ENCODE peak calls at places on chromosomes 6 and 20, in eight cellular contexts. F, I, C, R, Q, N, V and O are unnamed samples.

GRCh38 chr6:30725713-30726505 is 5.8 kb downstream of the TUBB start:
- DNase-seq in Q (peak), F (peak), C (no peak), N (no peak), R (no peak), I (peak), V (no peak), O (no peak)

GRCh38 chr20:12928755-12929401 is 79.9 kb upstream of the SPTLC3 start:
- DNase-seq in F (peak), R (no peak), V (no peak), C (peak), I (peak), N (no peak), Q (peak), O (peak)

GRCh38 chr6:132887204-132887603 is 72.8 kb downstream of the RPS12 start:
- DNase-seq in C (no peak), R (no peak), F (no peak), N (no peak), V (no peak), Q (no peak), I (peak), O (no peak)

GRCh38 chr6:121430514-121431460 is 4.7 kb upstream of the GJA1 start:
- DNase-seq in Q (peak), R (no peak), V (no peak), F (peak), I (peak), N (no peak), C (no peak), O (no peak)

GRCh38 chr6:146289816-146290588 is 253.6 kb upstream of the RAB32 start:
- DNase-seq in N (no peak), F (peak), C (no peak), R (no peak), V (no peak), I (peak), Q (peak), O (no peak)

GRCh38 chr6:18561006-18561750 is 174.0 kb downstream of the RNF144B start:
- DNase-seq in N (no peak), R (no peak), F (no peak), Q (peak), I (peak), V (no peak), C (no peak), O (no peak)

GRCh38 chr6:65155083-65155482 is 551.9 kb downstream of the EYS start:
- DNase-seq in R (no peak), C (no peak), I (no peak), N (no peak), V (no peak), F (no peak), Q (no peak), O (no peak)

GRCh38 chr20:20304942-20305341 is 63.0 kb upstream of the INSM1 start:
- DNase-seq in R (no peak), C (no peak), N (no peak), V (no peak), I (no peak), F (no peak), Q (no peak), O (no peak)

GRCh38 chr6:125188037-125188436 is 34.5 kb downstream of the TPD52L1 start:
- DNase-seq in V (no peak), R (no peak), N (no peak), I (peak), C (no peak), F (peak), Q (peak), O (peak)

GRCh38 chr6:72621243-72622093 is at the start of gene KCNQ5:
- DNase-seq in C (no peak), F (peak), I (no peak), V (no peak), Q (peak), N (no peak), R (peak), O (no peak)

GRCh38 chr20:40279390-40279789 is 409.6 kb downstream of the MAFB start:
- DNase-seq in C (peak), R (no peak), Q (peak), N (no peak), F (peak), V (peak), I (peak), O (no peak)

GRCh38 chr6:80425089-80425823 is 318.8 kb downstream of the BCKDHB start:
- DNase-seq in F (peak), N (no peak), V (no peak), R (no peak), C (peak), I (peak), Q (peak), O (no peak)

GRCh38 chr20:59525500-59526241 is 78.7 kb upstream of the PHACTR3 start:
- DNase-seq in Q (peak), N (peak), F (peak), I (peak), C (no peak), V (peak), R (peak), O (no peak)

GRCh38 chr6:116568851-116569755 is 2.2 kb upstream of the RWDD1 start:
- DNase-seq in I (no peak), F (no peak), N (no peak), Q (no peak), V (no peak), R (no peak), C (no peak), O (no peak)

GRCh38 chr20:51586005-51586440 is 43.5 kb upstream of the NFATC2 start:
- DNase-seq in F (peak), V (no peak), R (no peak), I (peak), N (no peak), Q (peak), C (peak), O (no peak)

GRCh38 chr6:115004982-115005381 is 662.2 kb upstream of the HS3ST5 start:
- DNase-seq in C (no peak), F (no peak), I (no peak), N (no peak), V (no peak), R (no peak), Q (peak), O (no peak)

GRCh38 chr6:54188832-54189231 is 77.6 kb downstream of the MLIP start:
- DNase-seq in C (no peak), V (no peak), R (no peak), N (no peak), Q (no peak), I (peak), F (peak), O (no peak)

GRCh38 chr20:5689451-5689850 is 60.8 kb upstream of the SHLD1 start:
- DNase-seq in I (no peak), R (no peak), Q (no peak), N (no peak), F (no peak), C (no peak), V (no peak), O (no peak)

GRCh38 chr6:38806833-38807232 is 91.7 kb downstream of the DNAH8 start:
- DNase-seq in N (no peak), V (no peak), Q (no peak), C (no peak), F (no peak), I (no peak), R (no peak), O (no peak)
- H3K4me3 ChIP-seq in N (no peak), V (no peak), Q (no peak), C (no peak), F (no peak), I (no peak), R (no peak), O (no peak)

GRCh38 chr20:34979366-34980153 is 23.9 kb downstream of the MYH7B start:
- DNase-seq in C (no peak), I (no peak), V (peak), Q (no peak), N (peak), R (peak), F (no peak), O (no peak)

GRCh38 chr20:34976286-34976685 is 20.6 kb downstream of the MYH7B start:
- DNase-seq in N (no peak), I (no peak), Q (no peak), F (no peak), R (no peak), C (no peak), V (no peak), O (no peak)

GRCh38 chr20:34980543-34981213 is 25.0 kb downstream of the MYH7B start:
- DNase-seq in F (peak), Q (peak), R (no peak), C (no peak), V (peak), I (peak), N (peak), O (no peak)

GRCh38 chr20:34977365-34978091 is 21.9 kb downstream of the MYH7B start:
- DNase-seq in R (no peak), V (no peak), I (no peak), C (no peak), Q (no peak), N (peak), F (no peak), O (no peak)

DNA sequence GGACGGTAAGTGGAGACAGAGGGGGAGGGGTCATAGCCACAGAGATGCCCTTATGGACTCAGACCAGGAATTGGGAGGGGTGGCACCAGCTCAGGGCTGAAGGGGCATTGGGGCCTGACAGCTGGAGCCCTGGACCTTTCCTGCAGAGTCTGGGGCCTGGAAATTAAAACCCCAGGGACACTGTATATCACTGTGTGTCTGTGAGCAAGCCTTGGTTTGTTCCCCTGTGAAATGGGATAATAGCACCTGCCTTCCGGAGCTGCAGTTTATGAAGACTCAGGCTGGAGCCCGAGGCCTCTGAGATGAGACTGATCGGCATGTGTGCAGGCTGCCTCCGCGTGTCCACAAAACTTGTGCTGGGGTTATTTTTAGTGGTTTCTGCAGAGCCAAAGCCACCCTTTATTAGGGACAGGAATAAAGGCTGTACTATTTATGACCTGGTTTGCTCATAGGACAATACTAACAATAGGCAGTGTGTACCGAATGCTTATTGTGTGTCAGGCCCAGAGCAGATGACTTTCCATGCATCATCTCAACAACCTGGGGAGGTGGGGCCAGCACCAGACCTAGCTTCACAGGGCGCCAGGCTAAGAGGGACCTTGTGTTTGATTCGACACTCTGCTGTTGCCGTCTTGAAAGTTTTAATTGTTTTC is 22.6 kb downstream of the MYH7B start:
- DNase-seq in N (no peak), F (no peak), I (no peak), Q (no peak), C (no peak), V (no peak), R (no peak), O (no peak)
- H3K4me3 ChIP-seq in N (peak), F (no peak), I (no peak), Q (no peak), C (no peak), V (no peak), R (peak), O (no peak)

GRCh38 chr6:167860546-167861226 is 34.0 kb downstream of the AFDN start:
- DNase-seq in C (no peak), N (no peak), I (no peak), R (no peak), V (no peak), Q (no peak), F (no peak), O (no peak)
- H3K4me3 ChIP-seq in C (no peak), N (no peak), I (no peak), R (no peak), V (no peak), Q (no peak), F (no peak), O (no peak)

DNA sequence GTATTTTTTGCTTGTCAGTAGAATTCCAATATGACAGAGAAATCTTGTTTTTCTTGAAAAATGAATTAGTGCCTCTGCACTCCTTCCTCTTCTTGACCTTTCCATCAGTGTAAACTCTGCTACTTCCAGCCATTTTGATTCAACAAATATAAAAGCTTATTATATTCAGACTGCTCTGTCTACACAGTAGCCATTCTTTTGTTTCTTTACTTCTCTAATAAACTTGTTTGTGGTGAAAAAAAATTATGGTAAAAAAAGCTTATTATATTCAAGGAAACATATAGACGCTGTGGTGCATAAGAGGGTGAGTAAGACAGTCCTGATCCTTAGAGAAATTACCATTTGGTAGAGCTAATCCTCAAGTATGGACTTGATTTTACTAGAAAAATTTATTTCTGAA is 11.6 kb downstream of the CAGE1 start:
- DNase-seq in I (no peak), N (no peak), F (no peak), Q (no peak), R (no peak), C (no peak), V (no peak), O (no peak)
- H3K4me3 ChIP-seq in I (no peak), N (no peak), F (no peak), Q (no peak), R (no peak), C (no peak), V (no peak), O (no peak)

DNA sequence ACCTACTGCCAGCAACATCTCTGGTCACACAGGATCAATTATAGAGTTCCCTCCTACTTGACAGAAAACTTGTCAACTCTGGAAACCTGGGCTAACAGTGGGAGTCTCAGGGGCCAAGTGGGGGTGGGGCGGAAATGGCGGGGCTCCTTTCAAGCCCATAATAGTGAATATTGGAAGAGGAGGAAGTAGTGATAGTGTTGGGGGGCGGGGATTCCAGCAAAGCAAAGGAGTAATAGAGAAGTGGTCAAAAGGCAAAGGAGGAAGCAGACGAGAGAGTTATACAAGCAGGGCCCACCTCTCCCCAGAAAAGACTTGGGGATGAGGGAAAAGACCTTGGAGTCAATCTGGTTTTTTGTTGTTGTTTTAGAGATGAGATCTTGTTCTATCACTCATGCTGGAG is 2.1 kb downstream of the DEF6 start:
- DNase-seq in N (no peak), C (no peak), Q (no peak), V (peak), I (no peak), R (peak), F (no peak), O (no peak)
- H3K4me3 ChIP-seq in N (peak), C (no peak), Q (no peak), V (peak), I (no peak), R (no peak), F (no peak), O (no peak)